ENCODE peak calls at places on chromosomes 11 and 22, in five cellular contexts. R is ovary, W is fibroblast of pulmonary artery, N is astrocyte, F is astrocyte of the cerebellum. B is an unnamed sample.

GRCh38 chr11:134034496-134035381 is 34.1 kb upstream of the JAM3 start:
- DNase-seq in R (peak; percentile 66), W (no peak), N (no peak), F (no peak), B (peak; percentile 48)

GRCh38 chr22:46052801-46053562 is 76.0 kb upstream of the WNT7B start:
- DNase-seq in F (no peak), W (peak; percentile 47), R (peak; percentile 62), N (peak; percentile 33), B (no peak)

GRCh38 chr22:44091021-44091721 is 67.1 kb downstream of the PARVB start:
- DNase-seq in N (no peak), F (no peak), R (no peak), W (peak; percentile 31), B (no peak)

GRCh38 chr22:33302049-33302545 is 243.9 kb upstream of the SYN3 start:
- DNase-seq in N (peak; percentile 18), F (peak; percentile 33), R (peak; percentile 89), W (peak; percentile 68), B (peak; percentile 58)

GRCh38 chr11:71465054-71465453 is 12.1 kb downstream of the NADSYN1 start:
- DNase-seq in W (no peak), F (no peak), R (no peak), N (no peak), B (no peak)

GRCh38 chr22:48952256-48953102 is 875.2 kb downstream of the BRD1 start:
- DNase-seq in N (no peak), R (no peak), W (no peak), F (no peak), B (no peak)

GRCh38 chr22:27801197-27801615 is 350 bp downstream of the MN1 start:
- DNase-seq in W (peak; percentile 48), F (no peak), R (no peak), N (no peak), B (no peak)

GRCh38 chr11:57345555-57346151 is 7.5 kb downstream of the P2RX3 start:
- DNase-seq in R (no peak), W (peak; percentile 76), F (peak; percentile 37), N (peak; percentile 18), B (peak; percentile 49)

GRCh38 chr11:105769627-105770026 is 159.8 kb downstream of the GRIA4 start:
- DNase-seq in F (no peak), W (no peak), N (no peak), R (no peak), B (no peak)

GRCh38 chr11:90434858-90435257 is 212.0 kb upstream of the CHORDC1 start:
- DNase-seq in F (no peak), R (no peak), N (no peak), W (no peak), B (no peak)

GRCh38 chr11:57172031-57172430 is 9.7 kb upstream of the LRRC55 start:
- DNase-seq in F (no peak), W (no peak), R (no peak), N (no peak), B (no peak)

GRCh38 chr11:63667993-63668392 is 3.2 kb downstream of the ATL3 start:
- DNase-seq in N (peak; percentile 95), F (peak; percentile 81), R (no peak), W (peak; percentile 85), B (peak; percentile 97)

GRCh38 chr11:111336582-111337256 is 38.4 kb downstream of the POU2AF3 start:
- DNase-seq in R (no peak), W (peak; percentile 73), F (peak; percentile 23), N (peak; percentile 82), B (no peak)

GRCh38 chr11:73072935-73073481 is 69.1 kb downstream of the FCHSD2 start:
- DNase-seq in W (peak; percentile 51), R (no peak), F (no peak), N (no peak), B (peak; percentile 1)

GRCh38 chr11:124481365-124482323 is 36.1 kb upstream of the OR8B8 start:
- DNase-seq in R (no peak), N (peak; percentile 57), F (peak; percentile 22), W (peak; percentile 80), B (peak; percentile 22)

DNA sequence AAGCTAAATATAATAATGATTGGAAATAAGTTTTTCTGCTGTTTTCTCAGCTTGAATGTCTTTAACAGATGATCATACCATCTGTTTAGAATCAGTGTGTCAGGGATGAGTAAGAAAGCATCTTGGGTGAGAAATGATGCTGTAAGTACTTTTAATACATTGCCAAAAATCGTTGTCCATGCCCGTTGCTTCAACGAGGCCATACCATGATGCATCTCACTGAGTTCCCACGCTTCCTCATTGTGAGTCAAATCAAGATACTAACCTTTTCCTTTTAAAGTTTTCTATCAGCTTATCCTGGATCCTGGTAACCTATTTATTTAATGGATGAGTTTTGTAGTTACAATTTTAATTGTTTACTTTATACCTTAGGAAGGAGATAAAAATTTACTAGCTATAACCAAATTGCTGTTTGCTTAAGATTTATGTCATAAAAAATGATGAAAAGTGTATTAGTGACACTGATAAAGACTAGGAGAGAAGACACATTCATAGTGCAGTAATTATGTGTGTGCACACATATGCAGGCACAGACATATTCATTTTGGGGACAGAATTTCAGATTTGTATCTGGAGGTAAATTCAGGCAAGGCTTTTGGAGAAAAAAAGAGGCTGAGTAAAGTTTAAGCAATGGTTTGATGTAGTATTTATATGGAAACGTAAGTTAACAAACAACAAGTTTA is 154.8 kb downstream of the UVRAG start:
- DNase-seq in W (peak; percentile 40), F (no peak), N (peak; percentile 39), R (no peak), B (peak; percentile 84)
- TF ChIP-seq CTCF in W (no peak), F (no peak), N (no peak), R (no peak), B (no peak)

DNA sequence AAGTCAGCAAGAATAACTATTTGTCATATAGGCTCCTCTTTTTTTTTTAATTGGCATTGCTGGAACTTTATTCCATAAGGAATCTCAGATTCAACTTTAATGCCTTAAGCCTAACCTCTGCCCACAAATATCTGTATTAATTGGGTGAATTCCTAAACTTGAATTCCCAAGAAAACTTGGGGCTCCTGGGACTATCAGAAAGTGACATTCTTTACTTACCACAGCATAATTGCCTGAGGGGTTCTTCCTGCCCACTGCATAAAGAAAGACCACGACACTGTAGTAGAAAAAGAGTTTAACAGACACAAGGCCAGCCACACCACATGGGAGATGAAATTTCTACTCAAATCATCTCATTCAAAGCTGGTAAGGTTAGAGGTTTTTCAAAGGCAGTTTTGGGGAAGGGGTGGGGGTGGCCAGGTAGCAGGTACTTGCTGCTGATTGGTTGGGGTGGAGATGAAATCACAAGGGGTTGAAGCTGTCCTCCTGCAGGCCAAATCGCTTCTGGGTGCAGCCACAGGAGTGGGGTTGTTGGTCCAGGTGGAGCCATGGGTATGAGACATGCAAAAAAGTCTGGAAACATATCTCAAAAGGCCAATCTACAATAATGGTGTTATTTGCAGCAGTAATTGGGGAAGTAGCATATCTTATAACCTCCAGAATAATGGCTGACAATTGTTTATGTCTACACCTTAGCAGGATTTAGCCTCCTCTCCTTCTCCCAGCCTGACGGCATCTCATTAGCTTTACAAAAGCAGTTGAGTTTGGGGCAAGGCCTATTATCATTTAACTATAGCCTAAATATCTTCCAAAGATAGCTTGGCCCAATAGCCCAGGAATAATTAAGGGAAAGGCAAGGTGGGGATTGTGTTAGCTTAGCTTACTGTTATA is 4.8 kb upstream of the NLRP10 start:
- DNase-seq in W (no peak), N (peak; percentile 53), F (no peak), R (no peak), B (peak; percentile 45)
- TF ChIP-seq CTCF in W (no peak), N (no peak), F (no peak), R (no peak), B (no peak)

DNA sequence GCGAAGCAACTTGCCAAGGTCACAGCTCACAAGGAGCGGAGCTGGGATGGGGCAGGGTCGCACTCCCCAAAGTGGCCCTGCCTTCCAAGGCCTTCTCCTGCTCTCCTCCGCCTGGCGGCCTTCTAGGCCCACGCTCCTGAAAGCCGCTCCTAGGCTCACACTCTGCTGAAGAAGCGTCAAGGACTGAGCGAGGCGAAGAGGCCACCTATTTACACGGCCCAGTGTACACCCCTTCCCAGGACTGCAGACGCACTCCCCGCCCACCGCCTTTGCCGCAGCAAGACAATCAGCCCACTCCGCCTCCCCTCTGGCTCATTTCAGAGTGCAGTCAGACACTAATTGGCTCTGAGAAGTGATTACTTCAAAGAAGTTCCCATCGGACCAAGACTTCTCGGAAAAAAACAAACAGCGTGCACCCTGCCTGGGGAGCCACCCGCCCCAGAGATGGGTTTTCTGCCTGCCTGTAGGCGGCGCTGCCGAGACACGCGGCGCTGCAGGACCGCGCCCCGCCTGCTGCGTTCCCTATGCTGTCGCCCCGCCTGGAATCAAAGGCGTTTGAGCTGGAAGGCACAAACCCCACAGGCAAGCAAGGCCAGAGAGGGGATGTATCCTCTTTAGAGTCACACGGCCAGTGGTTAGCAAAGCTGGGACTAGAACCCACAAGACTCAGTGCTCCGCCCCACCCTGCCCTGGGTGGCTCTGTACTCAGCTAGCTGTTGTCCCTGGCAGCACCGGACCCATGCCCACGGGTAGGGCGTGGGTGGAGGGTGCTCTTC is 414.8 kb downstream of the BUD13 start:
- DNase-seq in R (no peak), F (no peak), N (no peak), W (no peak), B (no peak)
- TF ChIP-seq CTCF in R (no peak), F (peak; percentile 19), N (peak; percentile 25), W (no peak), B (no peak)

GRCh38 chr11:96708469-96708868 is 318.7 kb downstream of the JRKL start:
- DNase-seq in N (no peak), R (no peak), F (no peak), W (no peak), B (no peak)

GRCh38 chr11:96707273-96707672 is 317.5 kb downstream of the JRKL start:
- DNase-seq in F (no peak), N (no peak), R (no peak), W (no peak), B (no peak)

GRCh38 chr11:96706761-96707160 is 316.9 kb downstream of the JRKL start:
- DNase-seq in R (no peak), F (no peak), N (no peak), W (no peak), B (no peak)

DNA sequence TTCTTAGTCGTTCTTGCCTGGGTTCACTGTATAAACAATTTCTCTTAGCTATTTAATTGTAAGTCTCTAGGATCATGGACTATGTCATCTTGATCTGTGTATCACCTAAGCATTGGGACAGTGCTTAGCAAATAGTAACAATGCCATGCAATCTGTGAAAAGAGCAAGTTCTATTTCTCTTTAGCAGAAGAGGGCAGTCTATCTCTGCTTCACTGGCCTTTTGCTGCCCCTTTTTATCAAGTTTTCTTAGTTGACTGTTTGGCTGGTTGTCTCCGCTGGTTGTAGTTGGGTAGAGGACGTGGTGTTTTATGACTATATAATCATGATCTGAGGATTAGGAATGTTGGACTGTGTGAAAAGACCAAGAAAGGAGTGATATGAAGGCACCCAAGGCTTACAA is 315.0 kb downstream of the JRKL start:
- DNase-seq in F (no peak), N (no peak), W (peak; percentile 4), R (no peak), B (no peak)
- TF ChIP-seq CTCF in F (no peak), N (no peak), W (peak; percentile 15), R (no peak), B (peak; percentile 17)

DNA sequence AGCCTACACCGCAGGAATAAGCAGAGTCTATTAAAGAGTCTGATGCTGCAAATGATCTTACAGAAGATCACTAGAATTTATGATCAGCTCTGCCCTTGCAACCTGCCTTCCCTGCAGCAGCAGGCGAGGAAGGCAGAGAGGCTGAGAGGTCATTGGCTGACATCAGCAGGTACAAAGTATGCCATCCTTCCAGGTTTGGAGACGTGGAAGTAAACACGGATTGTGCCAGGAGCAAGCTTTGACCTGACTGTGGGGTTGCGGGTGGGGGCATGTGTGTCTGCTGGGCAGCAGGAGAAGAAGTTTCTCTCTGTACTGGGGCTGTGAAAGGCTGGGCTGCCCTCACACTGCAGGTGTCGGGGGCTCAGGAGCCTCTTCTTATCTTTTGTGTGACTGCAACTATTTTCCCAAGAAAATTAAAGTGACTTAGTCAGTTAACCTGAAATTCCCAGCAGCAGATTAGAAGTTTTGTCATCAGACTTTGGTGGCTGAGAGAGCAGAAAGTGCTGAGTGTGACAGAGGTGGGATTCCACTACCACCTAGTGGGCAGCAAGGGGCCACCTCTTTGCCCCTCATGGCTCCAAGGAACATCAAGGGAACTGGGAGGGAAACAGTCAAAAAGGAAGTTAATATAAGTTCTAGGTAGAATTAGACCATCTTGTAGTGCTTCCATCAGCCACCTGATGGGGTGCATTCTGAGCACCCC is 565.9 kb downstream of the ETS1 start:
- DNase-seq in F (no peak), R (no peak), N (peak; percentile 13), W (peak; percentile 48), B (peak; percentile 14)
- TF ChIP-seq CTCF in F (peak; percentile 40), R (no peak), N (peak; percentile 10), W (peak; percentile 48), B (peak; percentile 73)